ENCODE peak calls at places on chromosome 7, in nine cellular contexts. C, Q, D, B, T, L, Z, F and O are unnamed samples.

GRCh38 chr7:5477723-5478531 is 54.3 kb upstream of the TNRC18 start:
- DNase-seq in C (no peak), L (no peak), B (no peak), D (no peak), Q (no peak), T (peak), F (no peak), Z (peak), O (no peak)

GRCh38 chr7:23491502-23491901 is 21.2 kb upstream of the IGF2BP3 start:
- DNase-seq in T (no peak), B (no peak), Z (no peak), F (no peak), Q (no peak), C (no peak), L (no peak), D (no peak), O (no peak)

GRCh38 chr7:83947260-83947659 is 247.3 kb downstream of the SEMA3A start:
- DNase-seq in L (no peak), C (no peak), Q (no peak), B (no peak), T (no peak), D (no peak), Z (peak), F (no peak), O (peak)

GRCh38 chr7:16528520-16528919 is 1.9 kb downstream of the LRRC72 start:
- DNase-seq in Q (no peak), F (no peak), C (no peak), D (no peak), T (no peak), B (no peak), L (no peak), Z (no peak), O (no peak)

GRCh38 chr7:96707901-96708774 is 1.5 kb downstream of the SEM1 start:
- DNase-seq in B (no peak), F (no peak), Z (no peak), T (no peak), Q (no peak), L (no peak), C (no peak), D (no peak), O (no peak)

GRCh38 chr7:154881046-154881445 is 121.9 kb downstream of the PAXIP1 start:
- DNase-seq in L (no peak), T (no peak), C (no peak), D (no peak), Z (no peak), B (no peak), F (no peak), Q (no peak), O (no peak)

GRCh38 chr7:130734525-130735272 is 692 bp upstream of the KLF14 start:
- DNase-seq in D (no peak), Z (no peak), F (no peak), C (no peak), T (no peak), L (no peak), Q (no peak), B (no peak), O (no peak)

GRCh38 chr7:127390817-127391590 is 1.5 kb downstream of the ZNF800 start:
- DNase-seq in B (no peak), L (no peak), Q (no peak), C (no peak), D (no peak), T (no peak), F (no peak), Z (no peak), O (no peak)

GRCh38 chr7:70301673-70302072 is 703.4 kb downstream of the AUTS2 start:
- DNase-seq in C (no peak), B (no peak), Z (no peak), T (no peak), L (no peak), Q (no peak), F (no peak), D (no peak), O (no peak)

GRCh38 chr7:81013036-81013435 is 94.2 kb upstream of the SEMA3C start:
- DNase-seq in Z (peak), Q (no peak), F (no peak), B (no peak), L (no peak), D (no peak), C (no peak), T (no peak), O (no peak)

GRCh38 chr7:142880886-142881505 is 4.5 kb downstream of the TRPV6 start:
- DNase-seq in D (no peak), F (no peak), C (peak), B (no peak), L (peak), T (peak), Z (peak), Q (no peak), O (no peak)

GRCh38 chr7:131196808-131197207 is 130.9 kb upstream of the MKLN1 start:
- DNase-seq in C (no peak), L (no peak), Z (peak), T (no peak), D (no peak), Q (no peak), B (no peak), F (no peak), O (no peak)

GRCh38 chr7:34087892-34088891 is 182.9 kb downstream of the BMPER start:
- DNase-seq in D (peak), Q (no peak), C (no peak), L (no peak), T (no peak), Z (peak), B (peak), F (no peak), O (no peak)
- H3K27ac ChIP-seq in D (no peak), Q (no peak), C (no peak), L (no peak), T (no peak), Z (no peak), B (no peak), F (no peak), O (no peak)

GRCh38 chr7:95334434-95334833 is 10.1 kb upstream of the PON1 start:
- DNase-seq in D (no peak), Z (no peak), T (no peak), F (no peak), L (no peak), C (no peak), B (no peak), Q (no peak), O (no peak)

GRCh38 chr7:95330194-95331003 is 6.1 kb upstream of the PON1 start:
- DNase-seq in T (no peak), B (no peak), Q (no peak), C (no peak), Z (no peak), F (no peak), L (no peak), D (no peak), O (no peak)

GRCh38 chr7:95327356-95327755 is 3.0 kb upstream of the PON1 start:
- DNase-seq in T (no peak), Z (no peak), D (no peak), F (no peak), C (no peak), B (no peak), L (no peak), Q (no peak), O (no peak)

GRCh38 chr7:95335093-95335492 is 10.8 kb upstream of the PON1 start:
- DNase-seq in L (no peak), C (no peak), F (no peak), T (no peak), D (no peak), B (no peak), Q (no peak), Z (no peak), O (no peak)

DNA sequence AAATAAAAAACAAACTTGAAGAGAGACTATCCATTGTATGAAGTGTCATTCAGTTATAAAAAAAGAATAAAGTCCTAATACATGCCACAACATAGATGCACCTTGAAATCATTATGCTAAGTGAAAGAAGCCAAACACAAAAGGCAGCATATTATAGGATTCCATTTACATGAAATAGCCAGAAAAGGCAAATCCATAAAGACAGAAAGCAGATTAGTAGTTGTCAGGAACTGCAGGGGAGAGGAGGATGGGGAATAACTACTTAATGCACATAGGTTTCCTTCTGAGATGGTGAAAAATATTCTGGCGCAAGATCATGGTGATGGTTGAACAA is 6.6 kb upstream of the PON1 start:
- DNase-seq in F (no peak), D (no peak), C (no peak), T (no peak), L (no peak), Q (no peak), Z (no peak), B (no peak), O (no peak)
- H3K27ac ChIP-seq in F (no peak), D (no peak), C (no peak), T (no peak), L (no peak), Q (no peak), Z (no peak), B (no peak), O (no peak)

GRCh38 chr7:47424523-47424922 is 157.4 kb downstream of the TNS3 start:
- DNase-seq in T (no peak), F (peak), C (no peak), L (no peak), Z (no peak), Q (no peak), D (no peak), B (no peak), O (no peak)

GRCh38 chr7:47418910-47419309 is 163.0 kb downstream of the TNS3 start:
- DNase-seq in C (no peak), D (no peak), Q (no peak), T (no peak), L (no peak), Z (no peak), F (peak), B (peak), O (no peak)

GRCh38 chr7:47420117-47420780 is 161.7 kb downstream of the TNS3 start:
- DNase-seq in F (no peak), D (no peak), L (no peak), Q (no peak), Z (no peak), B (no peak), C (no peak), T (no peak), O (no peak)

GRCh38 chr7:47423196-47423595 is 158.7 kb downstream of the TNS3 start:
- DNase-seq in F (peak), D (no peak), Q (no peak), C (no peak), Z (no peak), T (no peak), L (no peak), B (no peak), O (no peak)

DNA sequence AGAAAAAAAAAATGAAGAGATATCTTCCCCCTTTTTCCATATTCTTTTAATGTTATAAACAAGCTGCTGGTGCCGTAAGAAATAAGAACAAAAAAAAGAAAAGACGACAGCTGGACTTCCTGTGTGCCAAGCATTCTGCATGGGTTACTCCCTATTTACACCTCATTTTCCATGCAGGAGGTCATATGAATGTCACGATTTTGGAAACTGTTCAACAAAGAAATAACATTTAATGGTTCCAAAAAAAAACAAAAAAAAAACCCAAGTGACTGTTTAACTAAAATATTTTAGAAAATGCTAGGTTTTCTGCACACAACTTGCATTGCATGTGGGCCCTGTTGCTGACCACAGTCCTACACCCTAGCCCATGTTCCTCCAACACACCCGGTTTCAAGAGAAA is 159.3 kb downstream of the TNS3 start:
- DNase-seq in Q (no peak), C (no peak), B (no peak), Z (no peak), D (no peak), F (no peak), T (no peak), L (no peak), O (no peak)
- H3K27ac ChIP-seq in Q (no peak), C (no peak), B (no peak), Z (no peak), D (no peak), F (no peak), T (no peak), L (no peak), O (no peak)

GRCh38 chr7:150367187-150367510 is 1.5 kb upstream of the REPIN1 start:
- DNase-seq in Z (no peak), D (no peak), F (no peak), B (no peak), C (no peak), T (no peak), L (no peak), Q (no peak), O (no peak)
- H3K27ac ChIP-seq in Z (peak), D (no peak), F (no peak), B (peak), C (no peak), T (peak), L (peak), Q (peak), O (no peak)